ENCODE peak calls at places on chromosomes 3 and 15, in ten cellular contexts. P is mammary epithelial cell; S is LHCN-M2; Q is anterior cingulate cortex; W is lower lobe of right lung; L is GM13976; G is cardiac muscle cell; U is activated CD4-positive, alpha-beta T cell treated with anti-CD3 and anti-CD28 coated beads, Interleukin-2, amount 50 U/mL, for 1 hour; N is germinal center; J is NCI-H1092. D is an unnamed sample.

GRCh38 chr3:107239703-107240102 is 137.5 kb upstream of the CCDC54 start:
- DNase-seq in P (no peak), S (no peak), Q (no peak), W (no peak), L (no peak), G (no peak), U (no peak), N (no peak), J (no peak), D (no peak)

GRCh38 chr3:15458212-15458780 is 30.9 kb downstream of the EAF1 start:
- DNase-seq in P (no peak), S (no peak), Q (no peak), W (no peak), L (no peak), G (peak; percentile 17), U (no peak), N (no peak), J (no peak), D (no peak)

GRCh38 chr15:93762051-93762450 is 469.3 kb upstream of the MCTP2 start:
- DNase-seq in P (no peak), S (no peak), Q (peak; percentile 14), W (no peak), L (no peak), G (no peak), U (no peak), N (no peak), J (no peak), D (no peak)

GRCh38 chr3:172074027-172074426 is 34.6 kb downstream of the FNDC3B start:
- DNase-seq in P (no peak), S (no peak), Q (no peak), W (no peak), L (no peak), G (no peak), U (no peak), N (no peak), J (no peak), D (no peak)

GRCh38 chr3:71063768-71064287 is 519.7 kb downstream of the FOXP1 start:
- DNase-seq in P (peak; percentile 79), S (peak; percentile 40), Q (no peak), W (no peak), L (no peak), G (peak; percentile 58), U (peak; percentile 39), N (peak; percentile 30), J (no peak), D (peak; percentile 63)

GRCh38 chr3:50390523-50391177 is 31.3 kb upstream of the TMEM115 start:
- DNase-seq in P (peak; percentile 63), S (no peak), Q (peak; percentile 14), W (peak; percentile 68), L (no peak), G (no peak), U (no peak), N (no peak), J (peak; percentile 42), D (no peak)

GRCh38 chr3:55951371-55951770 is 464.3 kb upstream of the WNT5A start:
- DNase-seq in P (no peak), S (no peak), Q (no peak), W (no peak), L (no peak), G (no peak), U (no peak), N (no peak), J (no peak), D (no peak)

GRCh38 chr3:94317054-94317453 is 254.2 kb downstream of the NSUN3 start:
- DNase-seq in P (no peak), S (no peak), Q (no peak), W (no peak), L (no peak), G (no peak), U (no peak), N (no peak), J (no peak), D (no peak)

GRCh38 chr3:8987673-8988655 is 24.7 kb upstream of the RAD18 start:
- DNase-seq in P (peak; percentile 50), S (peak; percentile 56), Q (peak; percentile 60), W (peak; percentile 71), L (peak; percentile 89), G (peak; percentile 74), U (peak; percentile 54), N (peak; percentile 76), J (no peak), D (peak; percentile 64)

GRCh38 chr3:22609139-22609538 is 594.0 kb upstream of the UBE2E2 start:
- DNase-seq in P (peak; percentile 50), S (no peak), Q (no peak), W (no peak), L (no peak), G (no peak), U (no peak), N (no peak), J (no peak), D (peak; percentile 31)

GRCh38 chr3:52270252-52270754 is 8.1 kb downstream of the WDR82 start:
- DNase-seq in P (no peak), S (no peak), Q (no peak), W (peak; percentile 60), L (no peak), G (no peak), U (no peak), N (no peak), J (no peak), D (no peak)

GRCh38 chr3:150870406-150870805 is 34.8 kb downstream of the MINDY4B start:
- DNase-seq in P (no peak), S (peak; percentile 16), Q (no peak), W (no peak), L (no peak), G (peak; percentile 56), U (no peak), N (no peak), J (no peak), D (peak; percentile 40)

GRCh38 chr3:150132101-150132749 is 161.5 kb upstream of the PFN2 start:
- DNase-seq in P (no peak), S (peak; percentile 23), Q (no peak), W (no peak), L (peak; percentile 25), G (no peak), U (no peak), N (peak; percentile 36), J (no peak), D (no peak)

GRCh38 chr15:72217216-72217615 is 13.8 kb downstream of the PKM start:
- DNase-seq in P (no peak), S (no peak), Q (no peak), W (no peak), L (no peak), G (no peak), U (no peak), N (no peak), J (no peak), D (no peak)

GRCh38 chr3:128572644-128573105 is 77.9 kb downstream of the RPN1 start:
- DNase-seq in P (no peak), S (no peak), Q (no peak), W (no peak), L (peak; percentile 57), G (no peak), U (no peak), N (peak; percentile 30), J (no peak), D (no peak)

GRCh38 chr15:84791763-84792162 is 25.4 kb upstream of the ALPK3 start:
- DNase-seq in P (no peak), S (no peak), Q (no peak), W (no peak), L (no peak), G (peak; percentile 21), U (no peak), N (no peak), J (no peak), D (no peak)

GRCh38 chr3:115248274-115248673 is 101.2 kb upstream of the ZBTB20 start:
- DNase-seq in P (peak; percentile 37), S (peak; percentile 36), Q (no peak), W (no peak), L (no peak), G (peak; percentile 18), U (no peak), N (no peak), J (no peak), D (peak; percentile 55)